ENCODE peak calls at places on chromosomes 5 and 9, in seven cellular contexts. H, F, U, Q, L, R and B are unnamed samples.

GRCh38 chr9:114071197-114071795 is 6.8 kb downstream of the AMBP start:
- DNase-seq in H (no peak), F (no peak), U (no peak), Q (no peak), L (no peak), R (no peak), B (no peak)

GRCh38 chr5:112346411-112347044 is 72.5 kb downstream of the EPB41L4A start:
- DNase-seq in H (no peak), F (no peak), U (no peak), Q (no peak), L (no peak), R (no peak), B (no peak)

GRCh38 chr9:79570449-79571308 is 1.1 kb upstream of the TLE4 start:
- DNase-seq in H (peak), F (peak), U (peak), Q (peak), L (peak), R (peak), B (peak)

GRCh38 chr9:91978739-91979414 is 28.8 kb upstream of the ROR2 start:
- DNase-seq in H (no peak), F (no peak), U (peak), Q (no peak), L (peak), R (peak), B (no peak)

GRCh38 chr5:150152636-150153462 is 2.8 kb downstream of the PDGFRB start:
- DNase-seq in H (no peak), F (no peak), U (no peak), Q (no peak), L (no peak), R (peak), B (no peak)

GRCh38 chr9:122131401-122131921 is 28.1 kb downstream of the NDUFA8 start:
- DNase-seq in H (peak), F (no peak), U (no peak), Q (no peak), L (no peak), R (no peak), B (peak)

GRCh38 chr5:157126-157715 is 34.1 kb upstream of the LRRC14B start:
- DNase-seq in H (no peak), F (no peak), U (no peak), Q (no peak), L (no peak), R (no peak), B (no peak)

GRCh38 chr5:58381566-58381965 is 78.3 kb downstream of the PLK2 start:
- DNase-seq in H (no peak), F (no peak), U (no peak), Q (no peak), L (no peak), R (no peak), B (no peak)

GRCh38 chr5:134547999-134548626 is 22.6 kb downstream of the JADE2 start:
- DNase-seq in H (no peak), F (no peak), U (no peak), Q (no peak), L (no peak), R (no peak), B (no peak)